ENCODE peak calls at places on chromosomes 13 and 19, in ten cellular contexts. O is skeletal muscle cell; H is NCI-H2081; I is posterior vena cava; S is activated naive CD4-positive, alpha-beta T cell treated with Interleukin-2 at 50 U/mL for 16 hours; J is fibroblast of lung; D is activated CD8-positive, alpha-beta T cell treated with anti-CD3 and anti-CD28 coated beads, Interleukin-2, amount 10 ng/mL, durations not matched to agents 7 days and 5 days; Z is NCI-H2107; Q is T-helper 1 cell; W is C1 segment of cervical spinal cord. V is an unnamed sample.

GRCh38 chr19:41411682-41412265 is 14.2 kb downstream of the BCKDHA start:
- DNase-seq in O (no peak), J (no peak), S (no peak), H (no peak), Q (no peak), D (no peak), W (no peak), Z (no peak), I (no peak), V (no peak)

GRCh38 chr19:31262673-31263308 is 86.4 kb downstream of the TSHZ3 start:
- DNase-seq in S (no peak), I (no peak), O (no peak), D (no peak), W (no peak), H (no peak), Z (no peak), J (peak), Q (no peak), V (no peak)

GRCh38 chr19:5864725-5865486 is 5.4 kb downstream of the FUT5 start:
- DNase-seq in Z (no peak), W (no peak), O (no peak), I (no peak), S (no peak), J (no peak), Q (no peak), H (no peak), D (no peak), V (no peak)

GRCh38 chr19:3198901-3199700 is 13.4 kb downstream of the NCLN start:
- DNase-seq in J (no peak), I (no peak), Z (no peak), D (no peak), O (no peak), H (no peak), S (no peak), W (no peak), Q (no peak), V (no peak)

GRCh38 chr19:48565090-48565489 is 13.1 kb downstream of the SULT2B1 start:
- DNase-seq in W (no peak), H (no peak), I (no peak), J (peak), O (peak), Z (no peak), D (no peak), S (no peak), Q (no peak), V (no peak)

GRCh38 chr19:5585461-5586299 is 17.9 kb upstream of the TINCR start:
- DNase-seq in D (peak), H (no peak), I (peak), O (no peak), Z (no peak), Q (no peak), W (peak), J (no peak), S (peak), V (no peak)

GRCh38 chr19:30630289-30631034 is 258.3 kb downstream of the ZNF536 start:
- DNase-seq in W (no peak), I (no peak), D (no peak), Q (no peak), S (no peak), H (no peak), O (no peak), Z (no peak), J (no peak), V (no peak)

GRCh38 chr13:106284358-106284757 is 251.1 kb downstream of the EFNB2 start:
- DNase-seq in H (no peak), D (no peak), Z (no peak), O (no peak), I (no peak), S (no peak), J (peak), Q (no peak), W (no peak), V (no peak)

GRCh38 chr13:62960723-62961122 is 1545.1 kb upstream of the PCDH20 start:
- DNase-seq in I (no peak), O (no peak), S (no peak), H (no peak), J (no peak), W (no peak), Q (no peak), D (no peak), Z (no peak), V (no peak)

GRCh38 chr13:73715114-73715909 is 418.9 kb downstream of the KLF12 start:
- DNase-seq in J (no peak), D (peak), H (no peak), S (peak), Q (peak), W (no peak), O (no peak), I (no peak), Z (no peak), V (no peak)

GRCh38 chr13:96661612-96662011 is 332.7 kb downstream of the OXGR1 start:
- DNase-seq in Q (no peak), I (no peak), D (no peak), W (no peak), Z (no peak), H (no peak), O (no peak), S (no peak), J (no peak), V (no peak)

GRCh38 chr13:71869274-71869673 is 2.3 kb upstream of the DACH1 start:
- DNase-seq in Q (no peak), S (no peak), H (no peak), I (no peak), O (no peak), D (no peak), J (no peak), Z (no peak), W (no peak), V (no peak)

GRCh38 chr13:84500016-84500415 is 617.7 kb upstream of the SLITRK1 start:
- DNase-seq in D (no peak), J (peak), S (no peak), Q (no peak), O (peak), I (no peak), Z (no peak), H (no peak), W (no peak), V (peak)

GRCh38 chr13:85659493-85659892 is 139.7 kb downstream of the SLITRK6 start:
- DNase-seq in Z (no peak), W (no peak), S (no peak), I (no peak), Q (no peak), H (no peak), D (no peak), J (peak), O (peak), V (no peak)

GRCh38 chr13:82833928-82834327 is 1048.3 kb downstream of the SLITRK1 start:
- DNase-seq in I (no peak), J (peak), Q (no peak), H (no peak), D (no peak), W (no peak), O (peak), Z (no peak), S (no peak), V (no peak)

V was measured in AG09309.